ENCODE peak calls at places on chromosomes 11 and 22, in ten cellular contexts. One of them, this sample, is unnamed. For H3K27me3, the result is how much of the 10 kb centered on the place peaks cover.

GRCh38 chr11:88041679-88042078 is 133.6 kb downstream of the RAB38 start:
- DNase-seq in AG04450: no peak
- DNase-seq in Peyer's patch: no peak
- DNase-seq in IMR-90: no peak
- DNase-seq in Panc1: no peak
- DNase-seq in HepG2: no peak
- DNase-seq in H9: no peak
- DNase-seq in cardiac muscle cell: no peak
- DNase-seq in A673: no peak
- DNase-seq in heart right ventricle: no peak
- DNase-seq in this sample: no peak

GRCh38 chr11:95459268-95460040 is 228.5 kb upstream of the SESN3 start:
- DNase-seq in AG04450: no peak
- DNase-seq in Peyer's patch: no peak
- DNase-seq in IMR-90: no peak
- DNase-seq in Panc1: no peak
- DNase-seq in HepG2: no peak
- DNase-seq in H9: no peak
- DNase-seq in cardiac muscle cell: peak
- DNase-seq in A673: peak
- DNase-seq in heart right ventricle: no peak
- DNase-seq in this sample: no peak

GRCh38 chr11:890794-891600 is 19.6 kb downstream of the CHID1 start:
- DNase-seq in AG04450: no peak
- DNase-seq in Peyer's patch: no peak
- DNase-seq in IMR-90: no peak
- DNase-seq in Panc1: no peak
- DNase-seq in HepG2: no peak
- DNase-seq in H9: no peak
- DNase-seq in cardiac muscle cell: no peak
- DNase-seq in A673: peak
- DNase-seq in heart right ventricle: no peak
- DNase-seq in this sample: no peak

GRCh38 chr11:66467756-66468155 is 1.1 kb downstream of the PELI3 start:
- DNase-seq in AG04450: no peak
- DNase-seq in Peyer's patch: no peak
- DNase-seq in IMR-90: no peak
- DNase-seq in Panc1: no peak
- DNase-seq in HepG2: no peak
- DNase-seq in H9: peak
- DNase-seq in cardiac muscle cell: peak
- DNase-seq in A673: no peak
- DNase-seq in heart right ventricle: no peak
- DNase-seq in this sample: peak

GRCh38 chr22:37741312-37741795 is 44.5 kb downstream of the TRIOBP start:
- DNase-seq in AG04450: peak
- DNase-seq in Peyer's patch: no peak
- DNase-seq in IMR-90: peak
- DNase-seq in Panc1: no peak
- DNase-seq in HepG2: peak
- DNase-seq in H9: no peak
- DNase-seq in cardiac muscle cell: peak
- DNase-seq in A673: peak
- DNase-seq in heart right ventricle: peak
- DNase-seq in this sample: peak

GRCh38 chr22:50626856-50627451 is 998 bp downstream of the ARSA start:
- DNase-seq in AG04450: no peak
- DNase-seq in Peyer's patch: peak
- DNase-seq in IMR-90: no peak
- DNase-seq in Panc1: no peak
- DNase-seq in HepG2: no peak
- DNase-seq in H9: peak
- DNase-seq in cardiac muscle cell: no peak
- DNase-seq in A673: no peak
- DNase-seq in heart right ventricle: no peak
- DNase-seq in this sample: no peak

GRCh38 chr11:64713031-64713780 is 9.8 kb downstream of the NRXN2 start:
- DNase-seq in AG04450: no peak
- DNase-seq in Peyer's patch: peak
- DNase-seq in IMR-90: peak
- DNase-seq in Panc1: no peak
- DNase-seq in HepG2: no peak
- DNase-seq in H9: no peak
- DNase-seq in cardiac muscle cell: peak
- DNase-seq in A673: peak
- DNase-seq in heart right ventricle: no peak
- DNase-seq in this sample: peak

GRCh38 chr22:45880732-45881523 is 96.0 kb downstream of the WNT7B start:
- DNase-seq in AG04450: no peak
- DNase-seq in Peyer's patch: peak
- DNase-seq in IMR-90: no peak
- DNase-seq in Panc1: no peak
- DNase-seq in HepG2: no peak
- DNase-seq in H9: peak
- DNase-seq in cardiac muscle cell: no peak
- DNase-seq in A673: no peak
- DNase-seq in heart right ventricle: no peak
- DNase-seq in this sample: no peak

GRCh38 chr11:115659061-115659963 is 155.1 kb upstream of the CADM1 start:
- DNase-seq in AG04450: no peak
- DNase-seq in Peyer's patch: no peak
- DNase-seq in IMR-90: peak
- DNase-seq in Panc1: no peak
- DNase-seq in HepG2: no peak
- DNase-seq in H9: peak
- DNase-seq in cardiac muscle cell: no peak
- DNase-seq in A673: peak
- DNase-seq in heart right ventricle: peak
- DNase-seq in this sample: peak
- H3K27me3 ChIP-seq in AG04450: under half
- H3K27me3 ChIP-seq in Peyer's patch: under half
- H3K27me3 ChIP-seq in IMR-90: under half
- H3K27me3 ChIP-seq in Panc1: under half
- H3K27me3 ChIP-seq in HepG2: under half
- H3K27me3 ChIP-seq in H9: under half
- H3K27me3 ChIP-seq in cardiac muscle cell: under half
- H3K27me3 ChIP-seq in A673: under half
- H3K27me3 ChIP-seq in heart right ventricle: half or more
- H3K27me3 ChIP-seq in this sample: under half

GRCh38 chr11:5593146-5593545 is 3.3 kb upstream of the TRIM6 start:
- DNase-seq in AG04450: no peak
- DNase-seq in Peyer's patch: no peak
- DNase-seq in IMR-90: peak
- DNase-seq in Panc1: no peak
- DNase-seq in HepG2: no peak
- DNase-seq in H9: no peak
- DNase-seq in cardiac muscle cell: no peak
- DNase-seq in A673: no peak
- DNase-seq in heart right ventricle: no peak
- DNase-seq in this sample: no peak

GRCh38 chr11:5596611-5597201 is at the start of gene TRIM6:
- DNase-seq in AG04450: no peak
- DNase-seq in Peyer's patch: peak
- DNase-seq in IMR-90: peak
- DNase-seq in Panc1: no peak
- DNase-seq in HepG2: no peak
- DNase-seq in H9: peak
- DNase-seq in cardiac muscle cell: peak
- DNase-seq in A673: no peak
- DNase-seq in heart right ventricle: peak
- DNase-seq in this sample: peak

GRCh38 chr11:5600374-5600851 is 4.0 kb downstream of the TRIM6 start:
- DNase-seq in AG04450: peak
- DNase-seq in Peyer's patch: peak
- DNase-seq in IMR-90: peak
- DNase-seq in Panc1: peak
- DNase-seq in HepG2: peak
- DNase-seq in H9: peak
- DNase-seq in cardiac muscle cell: peak
- DNase-seq in A673: peak
- DNase-seq in heart right ventricle: peak
- DNase-seq in this sample: peak

GRCh38 chr11:5592615-5593014 is 3.8 kb upstream of the TRIM6 start:
- DNase-seq in AG04450: no peak
- DNase-seq in Peyer's patch: no peak
- DNase-seq in IMR-90: no peak
- DNase-seq in Panc1: no peak
- DNase-seq in HepG2: no peak
- DNase-seq in H9: no peak
- DNase-seq in cardiac muscle cell: no peak
- DNase-seq in A673: no peak
- DNase-seq in heart right ventricle: no peak
- DNase-seq in this sample: no peak

DNA sequence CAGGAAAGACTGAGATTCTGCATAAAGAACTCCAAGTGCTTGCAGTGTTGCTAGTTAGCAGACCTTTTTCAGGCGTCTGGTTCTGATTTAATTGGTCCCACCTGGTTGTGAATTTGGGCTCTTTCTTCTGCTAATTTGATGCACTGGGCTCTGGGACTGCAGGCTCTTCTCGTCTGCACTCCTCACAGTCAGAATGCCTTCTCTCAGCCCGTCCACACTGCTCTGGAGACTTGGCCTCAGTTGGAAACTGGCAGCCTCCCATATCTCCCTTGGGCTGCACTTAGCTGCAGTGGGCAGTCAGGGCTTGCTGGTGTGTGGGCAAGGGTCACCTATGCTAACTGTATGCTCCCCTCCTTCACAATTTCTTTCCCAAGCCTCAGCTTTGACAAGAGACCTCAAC is 1.5 kb downstream of the TRIM6 start:
- DNase-seq in AG04450: no peak
- DNase-seq in Peyer's patch: no peak
- DNase-seq in IMR-90: no peak
- DNase-seq in Panc1: no peak
- DNase-seq in HepG2: no peak
- DNase-seq in H9: peak
- DNase-seq in cardiac muscle cell: no peak
- DNase-seq in A673: no peak
- DNase-seq in heart right ventricle: no peak
- DNase-seq in this sample: no peak
- H3K27ac ChIP-seq in AG04450: no peak
- H3K27ac ChIP-seq in Peyer's patch: no peak
- H3K27ac ChIP-seq in IMR-90: no peak
- H3K27ac ChIP-seq in Panc1: peak
- H3K27ac ChIP-seq in HepG2: no peak
- H3K27ac ChIP-seq in H9: no peak
- H3K27ac ChIP-seq in cardiac muscle cell: no peak
- H3K27ac ChIP-seq in A673: no peak
- H3K27ac ChIP-seq in heart right ventricle: no peak
- H3K27ac ChIP-seq in this sample: no peak

GRCh38 chr11:16013649-16014275 is 342.6 kb downstream of the SOX6 start:
- DNase-seq in AG04450: no peak
- DNase-seq in Peyer's patch: no peak
- DNase-seq in IMR-90: peak
- DNase-seq in Panc1: no peak
- DNase-seq in HepG2: no peak
- DNase-seq in H9: no peak
- DNase-seq in cardiac muscle cell: no peak
- DNase-seq in A673: no peak
- DNase-seq in heart right ventricle: no peak
- DNase-seq in this sample: no peak

GRCh38 chr11:16015736-16016135 is 340.6 kb downstream of the SOX6 start:
- DNase-seq in AG04450: no peak
- DNase-seq in Peyer's patch: no peak
- DNase-seq in IMR-90: no peak
- DNase-seq in Panc1: no peak
- DNase-seq in HepG2: no peak
- DNase-seq in H9: no peak
- DNase-seq in cardiac muscle cell: no peak
- DNase-seq in A673: no peak
- DNase-seq in heart right ventricle: no peak
- DNase-seq in this sample: no peak

GRCh38 chr11:16012125-16012751 is 344.1 kb downstream of the SOX6 start:
- DNase-seq in AG04450: no peak
- DNase-seq in Peyer's patch: no peak
- DNase-seq in IMR-90: peak
- DNase-seq in Panc1: no peak
- DNase-seq in HepG2: no peak
- DNase-seq in H9: no peak
- DNase-seq in cardiac muscle cell: no peak
- DNase-seq in A673: no peak
- DNase-seq in heart right ventricle: no peak
- DNase-seq in this sample: peak

GRCh38 chr11:16011396-16011795 is 344.9 kb downstream of the SOX6 start:
- DNase-seq in AG04450: no peak
- DNase-seq in Peyer's patch: no peak
- DNase-seq in IMR-90: no peak
- DNase-seq in Panc1: no peak
- DNase-seq in HepG2: no peak
- DNase-seq in H9: no peak
- DNase-seq in cardiac muscle cell: no peak
- DNase-seq in A673: no peak
- DNase-seq in heart right ventricle: no peak
- DNase-seq in this sample: no peak

GRCh38 chr11:16013242-16013641 is 343.1 kb downstream of the SOX6 start:
- DNase-seq in AG04450: no peak
- DNase-seq in Peyer's patch: no peak
- DNase-seq in IMR-90: no peak
- DNase-seq in Panc1: no peak
- DNase-seq in HepG2: no peak
- DNase-seq in H9: no peak
- DNase-seq in cardiac muscle cell: no peak
- DNase-seq in A673: no peak
- DNase-seq in heart right ventricle: no peak
- DNase-seq in this sample: no peak
- H3K27me3 ChIP-seq in AG04450: under half
- H3K27me3 ChIP-seq in Peyer's patch: under half
- H3K27me3 ChIP-seq in IMR-90: under half
- H3K27me3 ChIP-seq in Panc1: under half
- H3K27me3 ChIP-seq in HepG2: under half
- H3K27me3 ChIP-seq in H9: under half
- H3K27me3 ChIP-seq in cardiac muscle cell: under half
- H3K27me3 ChIP-seq in A673: under half
- H3K27me3 ChIP-seq in heart right ventricle: under half
- H3K27me3 ChIP-seq in this sample: under half

DNA sequence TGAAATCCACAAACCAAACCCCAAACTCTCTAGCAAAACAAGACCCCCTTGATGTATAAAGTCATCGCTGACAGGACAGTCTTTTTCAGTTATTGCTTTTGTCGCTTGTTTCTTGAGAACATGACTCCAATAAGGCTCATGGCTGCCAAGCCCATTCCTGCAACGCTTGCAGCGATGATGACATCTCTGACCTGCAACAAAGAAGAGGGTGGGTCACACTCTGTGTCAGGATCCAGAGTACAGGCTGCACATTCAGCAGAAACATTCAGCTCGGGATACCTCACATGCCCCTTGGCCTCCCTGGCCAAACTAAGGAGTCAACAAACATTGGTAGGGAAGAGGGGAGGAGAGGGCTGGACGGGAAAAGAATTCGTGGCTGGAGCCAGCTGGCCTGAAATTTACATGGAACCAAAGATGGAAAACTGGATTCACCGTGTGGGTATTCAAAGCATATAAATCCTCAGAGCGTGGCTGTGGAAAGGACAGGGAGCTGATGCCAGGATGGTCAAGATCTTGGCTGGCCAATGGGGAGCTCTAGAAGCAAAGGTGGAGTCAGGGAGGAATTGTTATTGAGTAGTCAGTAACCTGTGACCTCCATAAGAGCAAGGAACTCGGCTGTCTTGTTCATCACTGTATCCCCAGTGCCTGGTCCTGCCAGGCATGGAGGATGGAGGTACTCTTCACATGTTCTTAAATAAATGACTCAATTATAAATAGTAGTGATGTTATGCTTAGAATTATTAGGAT is 11.8 kb upstream of the PLAAT2 start:
- DNase-seq in AG04450: no peak
- DNase-seq in Peyer's patch: peak
- DNase-seq in IMR-90: peak
- DNase-seq in Panc1: no peak
- DNase-seq in HepG2: peak
- DNase-seq in H9: peak
- DNase-seq in cardiac muscle cell: peak
- DNase-seq in A673: no peak
- DNase-seq in heart right ventricle: peak
- DNase-seq in this sample: peak
- H3K27ac ChIP-seq in AG04450: peak
- H3K27ac ChIP-seq in Peyer's patch: peak
- H3K27ac ChIP-seq in IMR-90: peak
- H3K27ac ChIP-seq in Panc1: peak
- H3K27ac ChIP-seq in HepG2: peak
- H3K27ac ChIP-seq in H9: no peak
- H3K27ac ChIP-seq in cardiac muscle cell: no peak
- H3K27ac ChIP-seq in A673: no peak
- H3K27ac ChIP-seq in heart right ventricle: peak
- H3K27ac ChIP-seq in this sample: peak